ENCODE peak calls at places on chromosomes 2 and 18, in seven cellular contexts. N, Y, V, F, D, K and J are unnamed samples.

GRCh38 chr2:96860065-96861029 is 2.5 kb upstream of the ANKRD39 start:
- DNase-seq in N (no peak), Y (peak; percentile 71), V (no peak), F (no peak), D (no peak), K (no peak), J (no peak)

GRCh38 chr2:72950558-72951255 is 33.4 kb downstream of the EMX1 start:
- DNase-seq in N (no peak), Y (no peak), V (no peak), F (no peak), D (no peak), K (no peak), J (no peak)

GRCh38 chr18:45353530-45353929 is 261.7 kb upstream of the SLC14A2 start:
- DNase-seq in N (no peak), Y (no peak), V (no peak), F (no peak), D (no peak), K (no peak), J (no peak)

GRCh38 chr2:211149731-211150130 is 593.3 kb downstream of the CPS1 start:
- DNase-seq in N (no peak), Y (no peak), V (no peak), F (no peak), D (no peak), K (no peak), J (no peak)

GRCh38 chr2:28951910-28952805 is 28.9 kb upstream of the TOGARAM2 start:
- DNase-seq in N (peak; percentile 17), Y (no peak), V (no peak), F (no peak), D (no peak), K (no peak), J (no peak)

GRCh38 chr2:152617464-152618187 is 99.6 kb downstream of the PRPF40A start:
- DNase-seq in N (no peak), Y (no peak), V (no peak), F (no peak), D (no peak), K (no peak), J (no peak)

GRCh38 chr18:47595816-47596501 is 334.5 kb downstream of the SMAD2 start:
- DNase-seq in N (no peak), Y (peak; percentile 42), V (no peak), F (no peak), D (no peak), K (no peak), J (peak; percentile 1)

GRCh38 chr2:232887171-232887850 is 17.2 kb downstream of the SNORC start:
- DNase-seq in N (no peak), Y (no peak), V (no peak), F (no peak), D (no peak), K (peak; percentile 80), J (no peak)

GRCh38 chr2:43041661-43042360 is 184.6 kb downstream of the ZFP36L2 start:
- DNase-seq in N (peak; percentile 88), Y (no peak), V (no peak), F (no peak), D (peak; percentile 98), K (peak; percentile 95), J (no peak)

GRCh38 chr2:213733893-213734292 is 449.6 kb downstream of the SPAG16 start:
- DNase-seq in N (no peak), Y (no peak), V (no peak), F (no peak), D (no peak), K (no peak), J (no peak)

GRCh38 chr18:35513181-35513932 is 15.6 kb upstream of the INO80C start:
- DNase-seq in N (peak; percentile 48), Y (no peak), V (peak; percentile 37), F (peak; percentile 32), D (no peak), K (peak; percentile 95), J (no peak)

GRCh38 chr18:53909668-53910067 is 314.8 kb downstream of the MBD2 start:
- DNase-seq in N (no peak), Y (peak; percentile 49), V (no peak), F (no peak), D (no peak), K (no peak), J (peak; percentile 41)

GRCh38 chr2:159960413-159960812 is 102.0 kb downstream of the PLA2R1 start:
- DNase-seq in N (no peak), Y (peak; percentile 2), V (no peak), F (no peak), D (no peak), K (no peak), J (no peak)

GRCh38 chr2:241935314-241935713 is 65.8 kb downstream of the RTP5 start:
- DNase-seq in N (no peak), Y (no peak), V (no peak), F (no peak), D (peak; percentile 63), K (no peak), J (no peak)

GRCh38 chr18:68843467-68844089 is 45.7 kb downstream of the CCDC102B start:
- DNase-seq in N (no peak), Y (no peak), V (no peak), F (no peak), D (no peak), K (no peak), J (no peak)

GRCh38 chr2:177543007-177543760 is 150.6 kb downstream of the AGPS start:
- DNase-seq in N (no peak), Y (no peak), V (no peak), F (no peak), D (no peak), K (no peak), J (no peak)

GRCh38 chr2:219636144-219636915 is 8.9 kb downstream of the SLC4A3 start:
- DNase-seq in N (no peak), Y (no peak), V (no peak), F (no peak), D (no peak), K (no peak), J (no peak)

GRCh38 chr2:169815849-169816248 is 8.9 kb downstream of the METTL5 start:
- DNase-seq in N (no peak), Y (no peak), V (no peak), F (no peak), D (no peak), K (no peak), J (no peak)

GRCh38 chr2:23452853-23453420 is 68.0 kb downstream of the KLHL29 start:
- DNase-seq in N (no peak), Y (peak; percentile 63), V (no peak), F (no peak), D (no peak), K (peak; percentile 44), J (no peak)

GRCh38 chr2:149783284-149783683 is 195.7 kb upstream of the MMADHC start:
- DNase-seq in N (no peak), Y (no peak), V (no peak), F (no peak), D (no peak), K (no peak), J (no peak)

GRCh38 chr2:187302619-187303018 is 145.4 kb downstream of the CALCRL start:
- DNase-seq in N (no peak), Y (no peak), V (no peak), F (no peak), D (peak; percentile 49), K (no peak), J (no peak)

GRCh38 chr2:216242365-216242764 is 129.9 kb downstream of the MARCHF4 start:
- DNase-seq in N (peak; percentile 40), Y (no peak), V (no peak), F (peak; percentile 24), D (no peak), K (peak; percentile 56), J (no peak)

GRCh38 chr2:62197609-62198236 is 1.8 kb downstream of the B3GNT2 start:
- DNase-seq in N (peak; percentile 22), Y (peak; percentile 55), V (peak; percentile 33), F (peak; percentile 61), D (no peak), K (no peak), J (peak; percentile 49)

GRCh38 chr2:56444339-56444738 is 260.5 kb downstream of the CCDC85A start:
- DNase-seq in N (no peak), Y (no peak), V (peak; percentile 27), F (no peak), D (no peak), K (no peak), J (no peak)

GRCh38 chr2:15812187-15812830 is 128.0 kb upstream of the MYCN start:
- DNase-seq in N (no peak), Y (no peak), V (no peak), F (no peak), D (no peak), K (no peak), J (no peak)
- TF ChIP-seq CTCF in N (no peak), Y (no peak), V (no peak), F (no peak), D (no peak), K (no peak), J (no peak)

GRCh38 chr2:202871161-202872141 is at the start of gene ICA1L:
- DNase-seq in N (peak; percentile 81), Y (peak; percentile 76), V (peak; percentile 69), F (peak; percentile 70), D (no peak), K (peak; percentile 91), J (peak; percentile 73)

DNA sequence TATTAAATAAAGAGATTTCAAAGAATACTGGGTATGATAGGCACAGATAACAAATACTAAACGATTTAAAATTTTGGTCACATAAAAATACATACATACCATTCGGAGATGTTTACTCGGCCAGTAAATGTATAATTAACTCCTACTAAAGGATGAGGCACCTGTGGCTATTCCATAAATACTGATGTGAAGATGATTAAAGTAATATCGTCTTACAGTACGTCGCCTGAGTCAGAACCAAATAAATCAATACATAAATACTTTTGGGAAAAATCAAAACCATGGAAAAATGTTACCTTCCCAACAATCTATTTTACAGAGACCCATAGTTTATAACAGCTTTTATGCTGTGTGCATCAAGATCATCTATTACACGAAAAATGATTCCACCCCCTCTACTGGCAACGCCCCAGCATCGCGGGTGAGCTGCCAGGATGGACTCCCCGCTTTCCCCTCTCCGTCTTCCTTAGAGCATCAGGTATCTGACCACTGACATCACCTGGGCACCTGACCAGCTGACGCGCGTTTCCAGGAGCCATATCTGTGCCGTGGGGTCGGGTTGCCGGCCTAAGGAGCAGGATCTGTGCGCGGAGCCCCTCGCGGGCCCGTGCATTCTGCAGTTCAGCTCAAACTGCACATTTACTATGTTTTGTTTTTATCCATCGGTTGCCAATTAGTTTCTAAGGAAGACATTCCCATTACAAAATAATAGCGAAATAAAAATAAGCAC is 970 bp downstream of the ICA1L start:
- DNase-seq in N (peak; percentile 68), Y (peak; percentile 80), V (peak; percentile 65), F (peak; percentile 51), D (peak; percentile 38), K (peak; percentile 87), J (peak; percentile 78)
- TF ChIP-seq CTCF in N (no peak), Y (peak; percentile 77), V (peak; percentile 38), F (peak; percentile 48), D (peak; percentile 56), K (peak; percentile 75), J (peak; percentile 85)

DNA sequence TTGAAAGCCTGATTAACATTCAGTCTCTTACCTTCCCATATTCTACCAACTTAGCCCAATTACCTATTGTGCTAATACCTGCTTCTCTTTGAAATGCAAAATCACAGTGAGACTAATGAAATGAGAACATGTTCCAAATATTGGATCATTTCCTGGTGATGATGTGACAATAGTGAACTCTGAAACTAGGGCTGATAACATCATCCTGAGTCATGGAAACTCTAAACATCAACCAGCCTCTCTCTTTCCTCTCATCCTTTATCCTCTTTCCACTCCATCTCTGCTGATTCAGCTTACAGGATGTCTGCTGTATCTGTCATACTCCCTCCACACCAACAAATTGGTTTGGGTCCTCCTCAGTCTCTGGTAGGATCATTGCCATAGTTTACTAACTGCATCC is 98.8 kb upstream of the NCKAP5 start:
- DNase-seq in N (no peak), Y (no peak), V (no peak), F (no peak), D (peak; percentile 4), K (no peak), J (no peak)
- TF ChIP-seq CTCF in N (no peak), Y (no peak), V (no peak), F (no peak), D (no peak), K (no peak), J (no peak)

GRCh38 chr2:54845094-54845493 is 121.6 kb downstream of the EML6 start:
- DNase-seq in N (no peak), Y (no peak), V (no peak), F (no peak), D (no peak), K (no peak), J (no peak)
- TF ChIP-seq CTCF in N (no peak), Y (no peak), V (no peak), F (no peak), D (no peak), K (no peak), J (no peak)